ENCODE peak calls at places on chromosome 20, in four cellular contexts. P, E, H and B are unnamed samples.

GRCh38 chr20:58626076-58626475 is 25.0 kb upstream of the STX16 start:
- DNase-seq in P (no peak), E (no peak), H (no peak), B (no peak)

GRCh38 chr20:35742741-35743523 is 872 bp upstream of the RBM39 start:
- DNase-seq in P (no peak), E (peak), H (no peak), B (no peak)

GRCh38 chr20:59331721-59332329 is 31.4 kb downstream of the EDN3 start:
- DNase-seq in P (no peak), E (no peak), H (no peak), B (no peak)

GRCh38 chr20:13510837-13511488 is 127.8 kb downstream of the TASP1 start:
- DNase-seq in P (no peak), E (no peak), H (no peak), B (no peak)

GRCh38 chr20:36924167-36925045 is 27.1 kb downstream of the SAMHD1 start:
- DNase-seq in P (no peak), E (no peak), H (no peak), B (no peak)

GRCh38 chr20:47781631-47782030 is 3.6 kb downstream of the SULF2 start:
- DNase-seq in P (no peak), E (no peak), H (no peak), B (no peak)

GRCh38 chr20:1623501-1624250 is 3.9 kb upstream of the SIRPB1 start:
- DNase-seq in P (no peak), E (peak), H (no peak), B (no peak)

GRCh38 chr20:53809242-53809641 is 215.6 kb upstream of the ZNF217 start:
- DNase-seq in P (no peak), E (no peak), H (no peak), B (no peak)

GRCh38 chr20:17595846-17596245 is 26.0 kb downstream of the DSTN start:
- DNase-seq in P (no peak), E (no peak), H (no peak), B (no peak)

GRCh38 chr20:39954585-39954984 is 734.5 kb downstream of the MAFB start:
- DNase-seq in P (no peak), E (no peak), H (no peak), B (no peak)

GRCh38 chr20:31666258-31667042 is 28.7 kb downstream of the COX4I2 start:
- DNase-seq in P (no peak), E (no peak), H (no peak), B (no peak)

GRCh38 chr20:48659888-48660287 is 167.9 kb downstream of the PREX1 start:
- DNase-seq in P (no peak), E (peak), H (peak), B (peak)

GRCh38 chr20:33051333-33051732 is 2.4 kb upstream of the BPIFB3 start:
- DNase-seq in P (no peak), E (no peak), H (no peak), B (no peak)

GRCh38 chr20:32635764-32636163 is 38.0 kb downstream of the C20orf203 start:
- DNase-seq in P (no peak), E (no peak), H (no peak), B (no peak)

GRCh38 chr20:30487947-30488926 is 769.2 kb upstream of the DEFB115 start:
- DNase-seq in P (no peak), E (no peak), H (no peak), B (peak)

GRCh38 chr20:34512955-34513419 is 3.2 kb upstream of the DYNLRB1 start:
- DNase-seq in P (no peak), E (no peak), H (no peak), B (no peak)